ENCODE peak calls at places on chromosomes 4 and X, in ten cellular contexts. C is thoracic aorta; F is psoas muscle; G is fibroblast of mammary gland; X is upper lobe of right lung; W is mammary epithelial cell; L is CD8-positive, alpha-beta T cell; H is astrocyte of the spinal cord; Y is endothelial cell; E is HCT116. N is an unnamed sample.

GRCh38 chr4:67779631-67780030 is 25.4 kb upstream of the GNRHR start:
- DNase-seq in X (no peak), C (no peak), E (no peak), F (no peak), L (no peak), W (peak), Y (no peak), G (peak), H (peak), N (no peak)

GRCh38 chr4:110041742-110042141 is 129.1 kb downstream of the EGF start:
- DNase-seq in Y (no peak), G (no peak), W (no peak), L (no peak), F (no peak), C (no peak), H (no peak), X (no peak), E (no peak), N (no peak)

GRCh38 chr4:95867919-95868318 is 28.0 kb downstream of the PDHA2 start:
- DNase-seq in X (no peak), L (no peak), W (no peak), G (peak), C (no peak), Y (no peak), H (peak), F (no peak), E (peak), N (no peak)

GRCh38 chr4:89077806-89078205 is 20.8 kb upstream of the FAM13A start:
- DNase-seq in W (no peak), L (no peak), G (peak), F (no peak), E (no peak), X (no peak), Y (no peak), H (no peak), C (no peak), N (no peak)

GRCh38 chr4:114807759-114808404 is 209.3 kb downstream of the UGT8 start:
- DNase-seq in Y (peak), E (peak), L (peak), X (no peak), W (peak), G (peak), F (no peak), C (no peak), H (peak), N (peak)

GRCh38 chr4:26624042-26624441 is 40.2 kb downstream of the TBC1D19 start:
- DNase-seq in Y (no peak), H (no peak), F (no peak), E (no peak), C (no peak), X (no peak), W (no peak), G (peak), L (no peak), N (no peak)

GRCh38 chr4:155005395-155006087 is 202.9 kb upstream of the NPY2R start:
- DNase-seq in H (peak), L (no peak), G (peak), F (no peak), X (no peak), C (no peak), Y (no peak), W (no peak), E (peak), N (no peak)

GRCh38 chr4:173575482-173576152 is 45.6 kb upstream of the HAND2 start:
- DNase-seq in H (no peak), W (no peak), X (no peak), L (no peak), G (no peak), C (no peak), F (no peak), Y (no peak), E (no peak), N (no peak)

GRCh38 chrX:153226344-153227190 is 47.5 kb downstream of the MAGEA1 start:
- DNase-seq in C (peak), Y (peak), L (no peak), W (peak), H (peak), E (peak), F (no peak), X (peak), G (peak), N (no peak)

GRCh38 chr4:76764251-76764650 is 133.7 kb downstream of the SOWAHB start:
- DNase-seq in G (peak), E (no peak), X (no peak), W (no peak), Y (no peak), C (no peak), L (no peak), F (no peak), H (peak), N (no peak)

GRCh38 chrX:40539214-40540142 is 41.3 kb upstream of the ATP6AP2 start:
- DNase-seq in Y (peak), E (no peak), C (no peak), L (peak), H (peak), F (peak), W (peak), X (peak), G (peak), N (peak)
- TF ChIP-seq CTCF in Y (no peak), E (peak), C (no peak), L (peak), H (peak), F (no peak), W (peak), X (no peak), G (no peak), N (no peak)

DNA sequence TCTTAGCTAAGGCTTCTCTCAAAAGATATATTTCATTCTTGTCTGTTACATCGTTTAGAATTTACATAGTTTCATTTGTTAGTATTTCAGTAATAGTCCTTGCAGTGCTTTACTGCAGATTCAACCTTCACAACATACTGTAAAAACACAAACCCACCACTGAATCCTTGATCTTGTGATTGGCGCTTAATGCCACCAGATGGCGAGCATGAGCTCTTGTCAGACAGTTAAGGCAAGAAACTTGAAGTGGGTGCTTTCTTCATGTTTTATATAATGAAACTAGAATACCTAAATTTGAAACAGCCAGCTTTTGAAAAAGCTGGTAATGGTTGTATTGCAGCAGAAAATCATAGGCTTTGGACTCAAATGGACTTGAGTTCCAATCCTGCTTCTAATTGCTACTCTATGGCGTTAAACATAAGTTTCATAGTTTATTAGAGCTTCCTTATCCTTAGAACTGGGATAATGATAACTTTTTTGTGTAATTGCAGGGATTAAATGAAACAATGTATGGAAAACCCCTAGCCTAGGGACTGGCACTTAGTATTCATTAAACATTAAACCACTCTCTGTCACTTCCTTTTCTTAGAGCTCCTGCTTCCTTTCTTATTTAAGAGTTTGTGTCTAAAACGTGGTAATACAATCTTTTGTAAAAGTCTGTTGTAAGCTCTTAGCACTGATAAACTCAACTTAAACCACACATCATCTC is 95.1 kb downstream of the USP9X start:
- DNase-seq in E (peak), L (peak), X (no peak), W (peak), H (peak), F (peak), C (no peak), G (peak), Y (peak), N (peak)
- TF ChIP-seq CTCF in E (peak), L (peak), X (peak), W (peak), H (peak), F (peak), C (peak), G (peak), Y (peak), N (no peak)

GRCh38 chr4:11908205-11908604 is 479.5 kb upstream of the HS3ST1 start:
- DNase-seq in H (no peak), X (no peak), Y (no peak), C (no peak), W (no peak), L (no peak), E (no peak), F (no peak), G (no peak), N (no peak)

GRCh38 chr4:11900277-11900676 is 471.6 kb upstream of the HS3ST1 start:
- DNase-seq in C (no peak), Y (no peak), W (no peak), X (no peak), L (no peak), H (no peak), F (no peak), E (no peak), G (no peak), N (no peak)

GRCh38 chr4:11908712-11909111 is 480.0 kb upstream of the HS3ST1 start:
- DNase-seq in E (no peak), H (no peak), Y (no peak), W (no peak), G (no peak), F (no peak), X (no peak), L (no peak), C (no peak), N (no peak)

GRCh38 chr4:11904991-11905760 is 476.5 kb upstream of the HS3ST1 start:
- DNase-seq in C (no peak), X (no peak), F (no peak), Y (no peak), W (no peak), G (no peak), L (no peak), E (no peak), H (no peak), N (no peak)

DNA sequence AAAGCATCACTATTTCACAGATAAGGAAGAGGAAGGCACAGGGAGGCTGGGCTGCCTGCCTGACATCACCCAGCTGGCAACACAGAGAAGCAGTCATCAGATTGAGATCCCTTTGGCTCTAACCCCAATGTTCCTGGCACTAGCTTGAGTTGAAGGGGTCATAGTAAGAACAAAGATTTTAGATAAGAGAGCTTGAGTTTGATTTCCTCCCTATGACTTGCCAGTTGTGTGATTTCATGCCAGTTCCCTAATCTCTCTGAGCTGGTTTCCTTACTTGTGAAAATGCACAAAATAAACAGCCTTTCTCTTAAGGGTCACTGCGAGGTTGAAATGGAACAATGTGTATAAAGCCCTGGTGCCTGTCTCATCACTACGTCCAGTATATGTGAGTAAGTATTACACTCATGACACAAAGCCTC is 475.4 kb upstream of the HS3ST1 start:
- DNase-seq in E (no peak), C (no peak), Y (no peak), G (peak), L (no peak), W (peak), X (no peak), H (no peak), F (no peak), N (no peak)
- TF ChIP-seq CTCF in E (no peak), C (no peak), Y (no peak), G (no peak), L (no peak), W (no peak), X (no peak), H (no peak), F (no peak), N (no peak)

GRCh38 chrX:107659768-107660167 is 31.5 kb downstream of the PRPS1 start:
- DNase-seq in X (no peak), W (peak), L (no peak), H (peak), E (no peak), C (no peak), G (peak), F (no peak), Y (peak), N (no peak)
- TF ChIP-seq CTCF in X (peak), W (peak), L (peak), H (peak), E (peak), C (peak), G (peak), F (peak), Y (peak), N (peak)

DNA sequence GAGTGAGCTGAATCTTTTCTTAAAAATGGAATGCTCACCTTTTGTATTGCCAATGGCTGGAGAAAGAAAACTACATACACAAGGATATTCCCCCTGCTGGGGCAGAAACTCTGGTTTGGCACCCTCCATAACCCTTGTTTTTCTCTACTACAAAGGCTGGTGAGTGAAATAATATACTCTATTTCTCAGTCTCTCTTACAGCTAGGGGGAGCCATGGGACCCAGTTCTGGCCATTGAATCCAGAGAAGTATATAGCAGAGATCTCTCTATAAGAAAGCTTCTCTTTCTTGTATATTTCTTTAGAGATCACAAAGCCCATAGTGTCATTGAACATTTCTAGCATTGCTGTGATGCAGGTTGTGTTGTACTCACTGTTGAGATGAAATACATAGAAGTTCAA is 49.8 kb downstream of the SMPX start:
- DNase-seq in W (no peak), H (no peak), L (no peak), X (no peak), F (no peak), C (no peak), E (no peak), Y (no peak), G (no peak), N (no peak)
- TF ChIP-seq CTCF in W (peak), H (peak), L (no peak), X (no peak), F (no peak), C (no peak), E (peak), Y (no peak), G (peak), N (no peak)

DNA sequence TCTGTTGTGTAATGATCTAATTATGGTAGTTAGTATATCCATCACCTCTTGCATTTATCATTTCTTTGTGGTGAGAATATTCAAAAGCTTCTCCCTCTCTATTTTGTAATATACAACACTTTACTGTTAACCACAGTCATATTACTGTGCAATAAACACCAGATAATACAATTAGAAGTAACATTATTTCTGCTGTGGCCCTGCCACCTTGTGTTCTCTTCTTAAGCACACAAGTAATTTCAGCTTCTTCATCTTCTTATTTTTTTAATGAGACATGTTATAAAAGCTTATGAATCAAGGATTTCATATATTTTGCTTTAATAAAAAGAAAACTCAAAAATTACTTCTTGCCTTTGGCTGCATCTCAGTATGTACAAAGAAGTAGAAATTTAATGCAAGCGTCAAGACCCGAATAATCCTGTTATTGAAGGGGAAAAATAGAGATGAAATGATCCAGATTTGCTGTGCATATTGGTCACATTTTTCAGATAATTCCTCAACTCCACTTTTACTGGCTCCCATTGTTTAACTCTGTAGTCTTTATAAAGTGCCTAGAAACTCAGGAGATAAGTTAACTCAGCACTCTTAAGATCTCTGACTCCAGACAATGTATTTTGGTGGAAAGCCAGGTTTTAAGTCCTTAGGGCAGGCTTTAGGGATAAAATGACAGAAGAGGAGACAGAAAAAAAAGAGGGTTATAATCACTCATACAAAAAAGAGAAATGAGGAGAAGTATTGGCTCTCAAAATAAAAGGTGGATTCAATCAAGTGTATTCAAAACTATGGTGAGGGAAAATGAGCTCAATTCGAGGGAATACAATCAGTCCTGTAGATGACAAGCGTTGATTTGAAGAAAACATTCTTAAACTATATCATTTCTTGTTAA is 675.0 kb upstream of the INTU start:
- DNase-seq in G (peak), C (no peak), Y (no peak), H (peak), E (no peak), W (peak), F (no peak), X (no peak), L (no peak), N (no peak)
- TF ChIP-seq CTCF in G (peak), C (no peak), Y (no peak), H (no peak), E (peak), W (peak), F (no peak), X (no peak), L (no peak), N (no peak)

GRCh38 chr4:92236907-92237306 is 66.9 kb upstream of the GRID2 start:
- DNase-seq in H (peak), C (no peak), Y (no peak), X (no peak), F (no peak), W (peak), L (no peak), G (peak), E (no peak), N (no peak)

GRCh38 chr4:92237559-92237958 is 66.2 kb upstream of the GRID2 start:
- DNase-seq in F (no peak), C (no peak), Y (no peak), G (no peak), H (no peak), E (no peak), X (no peak), L (no peak), W (no peak), N (no peak)

GRCh38 chr4:92246384-92246783 is 57.4 kb upstream of the GRID2 start:
- DNase-seq in H (no peak), L (no peak), G (no peak), F (no peak), E (no peak), Y (no peak), W (no peak), C (no peak), X (no peak), N (no peak)

GRCh38 chr4:92235741-92236140 is 68.0 kb upstream of the GRID2 start:
- DNase-seq in C (no peak), Y (peak), G (no peak), X (no peak), E (no peak), L (no peak), W (no peak), F (no peak), H (peak), N (no peak)

GRCh38 chr4:92241094-92241493 is 62.7 kb upstream of the GRID2 start:
- DNase-seq in C (no peak), Y (no peak), X (no peak), W (peak), F (no peak), G (no peak), H (no peak), L (no peak), E (no peak), N (no peak)
- TF ChIP-seq CTCF in C (no peak), Y (no peak), X (no peak), W (no peak), F (no peak), G (no peak), H (no peak), L (no peak), E (no peak), N (no peak)

GRCh38 chrX:115679460-115679859 is 118.5 kb downstream of the PLS3 start:
- DNase-seq in Y (no peak), X (no peak), C (no peak), H (peak), L (no peak), F (no peak), G (peak), W (peak), E (peak), N (no peak)
- TF ChIP-seq CTCF in Y (no peak), X (peak), C (peak), H (peak), L (no peak), F (no peak), G (peak), W (peak), E (peak), N (no peak)